ENCODE peak calls at places on chromosomes 3 and 15, in ten cellular contexts. One of them, this sample, is unnamed.

GRCh38 chr3:177144922-177145321 is 52.4 kb downstream of the TBL1XR1 start:
- DNase-seq in CD8-positive, alpha-beta T cell: no peak
- DNase-seq in cerebellar cortex: no peak
- DNase-seq in AG04450: no peak
- DNase-seq in activated CD4-positive, alpha-beta memory T cell treated with anti-CD3 and anti-CD28 coated beads for 36 hours: no peak
- DNase-seq in activated CD4-positive, alpha-beta T cell treated with anti-CD3 and anti-CD28 coated beads for 24 hours: no peak
- DNase-seq in epithelial cell of prostate: peak; percentile 36
- DNase-seq in T-cell: no peak
- DNase-seq in progenitor cell of endocrine pancreas: no peak
- DNase-seq in amniotic stem cell: no peak
- DNase-seq in this sample: no peak

GRCh38 chr3:63228677-63229076 is 49.4 kb upstream of the SYNPR start:
- DNase-seq in activated CD4-positive, alpha-beta T cell treated with anti-CD3 and anti-CD28 coated beads for 24 hours: no peak
- DNase-seq in CD8-positive, alpha-beta T cell: no peak
- DNase-seq in epithelial cell of prostate: no peak
- DNase-seq in cerebellar cortex: peak; percentile 67
- DNase-seq in activated CD4-positive, alpha-beta memory T cell treated with anti-CD3 and anti-CD28 coated beads for 36 hours: no peak
- DNase-seq in amniotic stem cell: peak; percentile 3
- DNase-seq in AG04450: no peak
- DNase-seq in T-cell: no peak
- DNase-seq in progenitor cell of endocrine pancreas: no peak
- DNase-seq in this sample: no peak

GRCh38 chr3:53881691-53882593 is at the start of gene ACTR8:
- DNase-seq in AG04450: peak; percentile 61
- DNase-seq in epithelial cell of prostate: no peak
- DNase-seq in T-cell: peak; percentile 78
- DNase-seq in CD8-positive, alpha-beta T cell: peak; percentile 72
- DNase-seq in activated CD4-positive, alpha-beta memory T cell treated with anti-CD3 and anti-CD28 coated beads for 36 hours: peak; percentile 88
- DNase-seq in progenitor cell of endocrine pancreas: peak; percentile 84
- DNase-seq in activated CD4-positive, alpha-beta T cell treated with anti-CD3 and anti-CD28 coated beads for 24 hours: peak; percentile 77
- DNase-seq in amniotic stem cell: peak; percentile 63
- DNase-seq in cerebellar cortex: peak; percentile 82
- DNase-seq in this sample: peak; percentile 43

GRCh38 chr15:68542771-68543544 is 35.8 kb upstream of the CORO2B start:
- DNase-seq in epithelial cell of prostate: no peak
- DNase-seq in T-cell: no peak
- DNase-seq in AG04450: peak; percentile 80
- DNase-seq in CD8-positive, alpha-beta T cell: no peak
- DNase-seq in activated CD4-positive, alpha-beta T cell treated with anti-CD3 and anti-CD28 coated beads for 24 hours: no peak
- DNase-seq in cerebellar cortex: peak; percentile 65
- DNase-seq in amniotic stem cell: peak; percentile 44
- DNase-seq in progenitor cell of endocrine pancreas: no peak
- DNase-seq in activated CD4-positive, alpha-beta memory T cell treated with anti-CD3 and anti-CD28 coated beads for 36 hours: no peak
- DNase-seq in this sample: peak; percentile 84

GRCh38 chr15:55084673-55085072 is 112.1 kb downstream of the RSL24D1 start:
- DNase-seq in progenitor cell of endocrine pancreas: no peak
- DNase-seq in T-cell: no peak
- DNase-seq in activated CD4-positive, alpha-beta T cell treated with anti-CD3 and anti-CD28 coated beads for 24 hours: no peak
- DNase-seq in CD8-positive, alpha-beta T cell: no peak
- DNase-seq in activated CD4-positive, alpha-beta memory T cell treated with anti-CD3 and anti-CD28 coated beads for 36 hours: no peak
- DNase-seq in amniotic stem cell: no peak
- DNase-seq in cerebellar cortex: no peak
- DNase-seq in epithelial cell of prostate: no peak
- DNase-seq in AG04450: no peak
- DNase-seq in this sample: no peak

GRCh38 chr3:2856062-2856792 is 253.9 kb downstream of the IL5RA start:
- DNase-seq in amniotic stem cell: no peak
- DNase-seq in T-cell: no peak
- DNase-seq in cerebellar cortex: peak; percentile 23
- DNase-seq in activated CD4-positive, alpha-beta T cell treated with anti-CD3 and anti-CD28 coated beads for 24 hours: no peak
- DNase-seq in AG04450: no peak
- DNase-seq in epithelial cell of prostate: no peak
- DNase-seq in progenitor cell of endocrine pancreas: no peak
- DNase-seq in CD8-positive, alpha-beta T cell: no peak
- DNase-seq in activated CD4-positive, alpha-beta memory T cell treated with anti-CD3 and anti-CD28 coated beads for 36 hours: no peak
- DNase-seq in this sample: no peak

GRCh38 chr3:52056521-52056967 is at the start of gene DUSP7:
- DNase-seq in amniotic stem cell: no peak
- DNase-seq in epithelial cell of prostate: no peak
- DNase-seq in cerebellar cortex: peak; percentile 54
- DNase-seq in CD8-positive, alpha-beta T cell: peak; percentile 18
- DNase-seq in T-cell: peak; percentile 37
- DNase-seq in activated CD4-positive, alpha-beta memory T cell treated with anti-CD3 and anti-CD28 coated beads for 36 hours: peak; percentile 73
- DNase-seq in activated CD4-positive, alpha-beta T cell treated with anti-CD3 and anti-CD28 coated beads for 24 hours: peak; percentile 60
- DNase-seq in progenitor cell of endocrine pancreas: peak; percentile 58
- DNase-seq in AG04450: no peak
- DNase-seq in this sample: no peak

GRCh38 chr15:37016287-37016686 is 84.1 kb downstream of the MEIS2 start:
- DNase-seq in epithelial cell of prostate: peak; percentile 18
- DNase-seq in CD8-positive, alpha-beta T cell: no peak
- DNase-seq in T-cell: no peak
- DNase-seq in activated CD4-positive, alpha-beta memory T cell treated with anti-CD3 and anti-CD28 coated beads for 36 hours: no peak
- DNase-seq in amniotic stem cell: no peak
- DNase-seq in activated CD4-positive, alpha-beta T cell treated with anti-CD3 and anti-CD28 coated beads for 24 hours: no peak
- DNase-seq in AG04450: no peak
- DNase-seq in progenitor cell of endocrine pancreas: no peak
- DNase-seq in cerebellar cortex: no peak
- DNase-seq in this sample: peak; percentile 75

GRCh38 chr3:43296565-43296964 is 10.2 kb downstream of the SNRK start:
- DNase-seq in activated CD4-positive, alpha-beta T cell treated with anti-CD3 and anti-CD28 coated beads for 24 hours: no peak
- DNase-seq in T-cell: peak; percentile 78
- DNase-seq in progenitor cell of endocrine pancreas: no peak
- DNase-seq in cerebellar cortex: no peak
- DNase-seq in amniotic stem cell: no peak
- DNase-seq in activated CD4-positive, alpha-beta memory T cell treated with anti-CD3 and anti-CD28 coated beads for 36 hours: peak; percentile 71
- DNase-seq in epithelial cell of prostate: no peak
- DNase-seq in CD8-positive, alpha-beta T cell: peak; percentile 22
- DNase-seq in AG04450: no peak
- DNase-seq in this sample: no peak

GRCh38 chr3:138717348-138717747 is 108.8 kb downstream of the FAIM start:
- DNase-seq in AG04450: no peak
- DNase-seq in epithelial cell of prostate: no peak
- DNase-seq in CD8-positive, alpha-beta T cell: no peak
- DNase-seq in amniotic stem cell: no peak
- DNase-seq in activated CD4-positive, alpha-beta T cell treated with anti-CD3 and anti-CD28 coated beads for 24 hours: no peak
- DNase-seq in T-cell: no peak
- DNase-seq in cerebellar cortex: no peak
- DNase-seq in progenitor cell of endocrine pancreas: no peak
- DNase-seq in activated CD4-positive, alpha-beta memory T cell treated with anti-CD3 and anti-CD28 coated beads for 36 hours: no peak
- DNase-seq in this sample: no peak

GRCh38 chr3:198092276-198092675 is 132.3 kb downstream of the LMLN start:
- DNase-seq in activated CD4-positive, alpha-beta memory T cell treated with anti-CD3 and anti-CD28 coated beads for 36 hours: no peak
- DNase-seq in T-cell: no peak
- DNase-seq in amniotic stem cell: no peak
- DNase-seq in CD8-positive, alpha-beta T cell: no peak
- DNase-seq in cerebellar cortex: no peak
- DNase-seq in activated CD4-positive, alpha-beta T cell treated with anti-CD3 and anti-CD28 coated beads for 24 hours: no peak
- DNase-seq in epithelial cell of prostate: no peak
- DNase-seq in progenitor cell of endocrine pancreas: no peak
- DNase-seq in AG04450: no peak
- DNase-seq in this sample: no peak

GRCh38 chr3:171049831-171050444 is 23.4 kb upstream of the SLC2A2 start:
- DNase-seq in epithelial cell of prostate: no peak
- DNase-seq in activated CD4-positive, alpha-beta memory T cell treated with anti-CD3 and anti-CD28 coated beads for 36 hours: peak; percentile 61
- DNase-seq in cerebellar cortex: peak; percentile 37
- DNase-seq in CD8-positive, alpha-beta T cell: peak; percentile 4
- DNase-seq in progenitor cell of endocrine pancreas: peak; percentile 19
- DNase-seq in AG04450: no peak
- DNase-seq in T-cell: peak; percentile 10
- DNase-seq in activated CD4-positive, alpha-beta T cell treated with anti-CD3 and anti-CD28 coated beads for 24 hours: no peak
- DNase-seq in amniotic stem cell: peak; percentile 62
- DNase-seq in this sample: no peak

GRCh38 chr3:28317438-28318022 is 31.0 kb upstream of the ZCWPW2 start:
- DNase-seq in activated CD4-positive, alpha-beta memory T cell treated with anti-CD3 and anti-CD28 coated beads for 36 hours: no peak
- DNase-seq in T-cell: peak; percentile 1
- DNase-seq in cerebellar cortex: peak; percentile 46
- DNase-seq in AG04450: no peak
- DNase-seq in amniotic stem cell: peak; percentile 30
- DNase-seq in progenitor cell of endocrine pancreas: no peak
- DNase-seq in epithelial cell of prostate: no peak
- DNase-seq in activated CD4-positive, alpha-beta T cell treated with anti-CD3 and anti-CD28 coated beads for 24 hours: no peak
- DNase-seq in CD8-positive, alpha-beta T cell: no peak
- DNase-seq in this sample: no peak

GRCh38 chr3:27511724-27512422 is 27.7 kb upstream of the SLC4A7 start:
- DNase-seq in activated CD4-positive, alpha-beta memory T cell treated with anti-CD3 and anti-CD28 coated beads for 36 hours: no peak
- DNase-seq in progenitor cell of endocrine pancreas: no peak
- DNase-seq in T-cell: no peak
- DNase-seq in cerebellar cortex: no peak
- DNase-seq in epithelial cell of prostate: no peak
- DNase-seq in CD8-positive, alpha-beta T cell: no peak
- DNase-seq in activated CD4-positive, alpha-beta T cell treated with anti-CD3 and anti-CD28 coated beads for 24 hours: no peak
- DNase-seq in amniotic stem cell: no peak
- DNase-seq in AG04450: no peak
- DNase-seq in this sample: no peak

GRCh38 chr15:51108933-51109550 is 14.3 kb upstream of the TNFAIP8L3 start:
- DNase-seq in CD8-positive, alpha-beta T cell: no peak
- DNase-seq in activated CD4-positive, alpha-beta memory T cell treated with anti-CD3 and anti-CD28 coated beads for 36 hours: no peak
- DNase-seq in activated CD4-positive, alpha-beta T cell treated with anti-CD3 and anti-CD28 coated beads for 24 hours: no peak
- DNase-seq in amniotic stem cell: no peak
- DNase-seq in progenitor cell of endocrine pancreas: no peak
- DNase-seq in cerebellar cortex: no peak
- DNase-seq in AG04450: peak; percentile 63
- DNase-seq in T-cell: no peak
- DNase-seq in epithelial cell of prostate: no peak
- DNase-seq in this sample: peak; percentile 85

GRCh38 chr3:112078125-112079083 is 7.8 kb upstream of the C3orf52 start:
- DNase-seq in amniotic stem cell: no peak
- DNase-seq in AG04450: no peak
- DNase-seq in epithelial cell of prostate: no peak
- DNase-seq in cerebellar cortex: no peak
- DNase-seq in progenitor cell of endocrine pancreas: no peak
- DNase-seq in CD8-positive, alpha-beta T cell: no peak
- DNase-seq in T-cell: no peak
- DNase-seq in activated CD4-positive, alpha-beta T cell treated with anti-CD3 and anti-CD28 coated beads for 24 hours: no peak
- DNase-seq in activated CD4-positive, alpha-beta memory T cell treated with anti-CD3 and anti-CD28 coated beads for 36 hours: no peak
- DNase-seq in this sample: no peak

GRCh38 chr15:50190723-50191122 is 8.7 kb downstream of the SLC27A2 start:
- DNase-seq in epithelial cell of prostate: no peak
- DNase-seq in CD8-positive, alpha-beta T cell: no peak
- DNase-seq in activated CD4-positive, alpha-beta T cell treated with anti-CD3 and anti-CD28 coated beads for 24 hours: no peak
- DNase-seq in activated CD4-positive, alpha-beta memory T cell treated with anti-CD3 and anti-CD28 coated beads for 36 hours: peak; percentile 23
- DNase-seq in AG04450: no peak
- DNase-seq in progenitor cell of endocrine pancreas: no peak
- DNase-seq in cerebellar cortex: no peak
- DNase-seq in T-cell: no peak
- DNase-seq in amniotic stem cell: no peak
- DNase-seq in this sample: no peak

GRCh38 chr15:41570764-41571163 is 11.8 kb downstream of the TYRO3 start:
- DNase-seq in AG04450: no peak
- DNase-seq in CD8-positive, alpha-beta T cell: no peak
- DNase-seq in progenitor cell of endocrine pancreas: no peak
- DNase-seq in epithelial cell of prostate: no peak
- DNase-seq in cerebellar cortex: no peak
- DNase-seq in T-cell: no peak
- DNase-seq in activated CD4-positive, alpha-beta memory T cell treated with anti-CD3 and anti-CD28 coated beads for 36 hours: no peak
- DNase-seq in amniotic stem cell: no peak
- DNase-seq in activated CD4-positive, alpha-beta T cell treated with anti-CD3 and anti-CD28 coated beads for 24 hours: no peak
- DNase-seq in this sample: no peak